ENCODE peak calls at places on chromosomes 5 and 9, in seven cellular contexts. Z is PC-9, L is GM23248, F is A673, Y is K562, G is mammary epithelial cell, A is hepatocyte. O is an unnamed sample.

GRCh38 chr9:2087500-2088313 is 72.6 kb downstream of the SMARCA2 start:
- DNase-seq in Z (no peak), L (peak; percentile 72), F (peak; percentile 75), Y (peak; percentile 37), G (peak; percentile 50), A (peak; percentile 33), O (peak; percentile 15)

GRCh38 chr5:169609716-169610115 is 26.1 kb downstream of the SPDL1 start:
- DNase-seq in Z (no peak), L (no peak), F (no peak), Y (no peak), G (no peak), A (no peak), O (no peak)

GRCh38 chr5:1330847-1331831 is 13.8 kb downstream of the CLPTM1L start:
- DNase-seq in Z (no peak), L (no peak), F (no peak), Y (no peak), G (no peak), A (no peak), O (no peak)

GRCh38 chr5:127011961-127012644 is 18.3 kb downstream of the MARCHF3 start:
- DNase-seq in Z (no peak), L (no peak), F (no peak), Y (no peak), G (no peak), A (no peak), O (no peak)

GRCh38 chr5:62298118-62298517 is 7.9 kb upstream of the KIF2A start:
- DNase-seq in Z (no peak), L (no peak), F (no peak), Y (no peak), G (no peak), A (no peak), O (no peak)

GRCh38 chr5:62354028-62354874 is 48.2 kb downstream of the KIF2A start:
- DNase-seq in Z (no peak), L (peak; percentile 81), F (peak; percentile 57), Y (peak; percentile 23), G (peak; percentile 40), A (peak; percentile 72), O (no peak)

GRCh38 chr5:68803881-68804319 is 289.9 kb upstream of the SLC30A5 start:
- DNase-seq in Z (no peak), L (no peak), F (peak; percentile 12), Y (no peak), G (no peak), A (no peak), O (no peak)

GRCh38 chr5:132259061-132259851 is 1.8 kb downstream of the PDLIM4 start:
- DNase-seq in Z (no peak), L (peak; percentile 98), F (no peak), Y (peak; percentile 62), G (peak; percentile 86), A (peak; percentile 86), O (no peak)

GRCh38 chr9:126688617-126689016 is 74.9 kb downstream of the LMX1B start:
- DNase-seq in Z (no peak), L (no peak), F (no peak), Y (no peak), G (no peak), A (no peak), O (no peak)

GRCh38 chr5:173602423-173602822 is 14.0 kb downstream of the BOD1 start:
- DNase-seq in Z (no peak), L (peak; percentile 61), F (no peak), Y (peak; percentile 24), G (no peak), A (peak; percentile 44), O (no peak)

GRCh38 chr9:72139233-72139632 is 10.0 kb upstream of the GDA start:
- DNase-seq in Z (peak; percentile 88), L (no peak), F (no peak), Y (no peak), G (no peak), A (no peak), O (no peak)

GRCh38 chr9:125650271-125650737 is 56.7 kb downstream of the MAPKAP1 start:
- DNase-seq in Z (no peak), L (peak; percentile 88), F (no peak), Y (no peak), G (peak; percentile 86), A (no peak), O (no peak)

GRCh38 chr5:61398440-61398839 is 66.4 kb downstream of the ZSWIM6 start:
- DNase-seq in Z (no peak), L (no peak), F (no peak), Y (no peak), G (no peak), A (no peak), O (no peak)

GRCh38 chr5:17763301-17763700 is 129.0 kb downstream of the TAF11L14 start:
- DNase-seq in Z (no peak), L (no peak), F (no peak), Y (no peak), G (peak; percentile 28), A (no peak), O (no peak)

GRCh38 chr5:172699423-172699822 is 58.4 kb downstream of the NEURL1B start:
- DNase-seq in Z (no peak), L (no peak), F (no peak), Y (no peak), G (no peak), A (no peak), O (no peak)

GRCh38 chr9:38227656-38228055 is 158.6 kb upstream of the SHB start:
- DNase-seq in Z (no peak), L (peak; percentile 45), F (peak; percentile 21), Y (no peak), G (no peak), A (peak; percentile 12), O (peak; percentile 59)
- TF ChIP-seq EZH2 in Z (no peak), L (no peak), F (no peak), Y (no peak), G (no peak), A (no peak), O (no peak)

DNA sequence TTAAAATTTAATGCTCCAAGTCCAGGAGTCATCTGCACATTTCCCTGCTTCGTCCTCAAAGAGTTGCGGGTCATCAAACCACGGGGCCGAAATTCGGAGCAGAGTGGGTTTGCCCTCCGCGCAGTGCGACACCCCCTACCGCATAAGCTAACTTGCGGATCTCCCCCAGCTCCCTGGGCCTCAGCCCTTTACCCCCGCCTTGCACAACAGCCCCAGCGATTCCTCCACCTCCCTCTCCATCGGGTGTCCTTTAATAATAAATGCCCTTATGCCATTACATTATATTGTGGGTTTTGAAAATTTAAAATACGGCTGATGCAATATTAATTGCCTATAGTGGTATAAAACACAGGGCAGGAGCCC is 3.9 kb downstream of the POU4F3 start:
- DNase-seq in Z (no peak), L (no peak), F (no peak), Y (no peak), G (no peak), A (no peak), O (no peak)
- TF ChIP-seq EZH2 in Z (no peak), L (no peak), F (no peak), Y (no peak), G (peak; percentile 65), A (no peak), O (no peak)

DNA sequence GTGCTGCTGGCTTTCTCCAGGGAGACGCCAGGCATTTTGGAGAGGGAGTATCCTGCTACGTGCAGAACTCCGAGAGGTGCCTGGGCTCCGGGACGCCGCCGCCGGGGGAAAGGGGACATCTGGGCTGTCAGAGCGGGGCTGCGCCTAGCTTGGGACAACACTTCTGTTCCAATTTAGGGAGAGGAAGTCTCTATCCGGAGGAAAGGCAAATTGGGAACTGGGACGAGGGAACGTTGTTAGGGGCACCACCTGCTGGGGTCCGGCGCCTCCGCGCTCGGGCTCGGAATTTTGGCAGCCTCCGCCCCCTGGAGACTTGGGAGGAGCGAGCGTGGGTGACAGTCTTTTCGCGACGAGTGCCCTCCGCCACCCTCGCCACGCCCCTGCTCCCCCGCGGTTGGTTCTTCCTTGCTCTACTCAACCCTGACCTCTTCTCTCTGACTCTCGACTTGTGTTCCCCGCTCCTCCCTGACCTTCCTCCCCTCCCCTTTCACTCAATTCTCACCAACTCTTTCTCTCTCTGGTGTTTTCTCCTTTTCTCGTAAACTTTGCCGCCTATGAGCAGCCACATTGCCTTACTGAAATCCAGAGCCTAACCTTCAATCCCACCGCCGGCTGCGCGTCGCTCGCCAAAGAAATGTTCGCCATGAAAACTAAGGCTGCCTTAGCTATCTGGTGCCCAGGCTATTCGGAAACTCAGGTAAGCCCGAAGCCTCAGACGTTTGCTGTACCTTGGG is 1.6 kb downstream of the TSLP start:
- DNase-seq in Z (no peak), L (peak; percentile 46), F (peak; percentile 85), Y (peak; percentile 77), G (peak; percentile 41), A (peak; percentile 20), O (no peak)
- TF ChIP-seq EZH2 in Z (no peak), L (no peak), F (no peak), Y (no peak), G (no peak), A (no peak), O (no peak)

DNA sequence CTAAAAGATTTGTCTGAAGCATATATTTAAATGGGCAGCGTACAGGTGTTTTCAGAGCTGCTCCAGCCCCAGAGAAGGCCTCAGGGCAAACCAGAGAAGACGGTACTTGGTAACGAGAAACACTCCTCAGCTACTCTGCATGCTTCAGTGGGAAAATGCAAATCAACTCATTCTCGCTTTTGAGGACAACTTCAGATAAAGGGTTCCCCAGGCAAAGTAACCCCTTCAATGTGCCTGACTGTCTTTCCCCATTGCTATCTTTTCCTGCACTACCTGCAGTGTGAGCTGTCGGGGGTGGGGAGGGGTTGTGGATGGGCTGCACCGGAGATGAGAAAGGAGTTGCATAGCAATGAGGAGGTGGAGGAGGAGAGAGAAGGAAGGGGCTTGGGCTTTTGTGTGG is 339.7 kb upstream of the CLINT1 start:
- DNase-seq in Z (no peak), L (no peak), F (no peak), Y (no peak), G (no peak), A (no peak), O (no peak)
- TF ChIP-seq EZH2 in Z (no peak), L (no peak), F (no peak), Y (no peak), G (no peak), A (no peak), O (no peak)

DNA sequence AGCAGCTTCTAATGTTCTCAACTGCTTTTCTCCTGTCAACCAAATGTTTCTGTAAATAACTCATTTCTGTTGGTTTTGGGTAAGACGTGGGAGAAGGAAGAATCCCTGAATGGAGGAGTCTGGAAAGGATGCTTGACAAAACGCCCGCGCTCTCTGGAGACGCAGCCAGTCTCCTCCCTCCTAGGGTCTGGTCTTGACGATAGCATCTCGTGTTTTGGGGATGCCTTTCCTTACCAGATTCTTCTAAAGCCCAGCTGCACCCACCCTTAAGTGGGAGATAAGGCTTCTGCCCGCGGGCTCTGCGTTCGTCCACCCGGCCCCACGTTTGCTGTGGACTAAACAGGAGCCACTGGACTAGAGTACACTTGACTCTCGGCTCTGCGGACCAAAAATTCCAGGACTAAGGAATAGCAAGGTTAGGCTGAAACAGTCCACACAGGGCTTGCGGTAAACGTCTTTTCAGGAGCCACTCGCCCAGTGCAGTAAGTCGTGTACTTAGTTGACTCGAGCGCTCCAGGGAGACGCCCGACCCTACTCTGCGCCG is 491 bp upstream of the CTSL start:
- DNase-seq in Z (no peak), L (peak; percentile 67), F (peak; percentile 41), Y (peak; percentile 41), G (no peak), A (peak; percentile 38), O (no peak)
- TF ChIP-seq EZH2 in Z (no peak), L (no peak), F (no peak), Y (no peak), G (no peak), A (no peak), O (no peak)

GRCh38 chr9:137296214-137297059 is 5.6 kb downstream of the NRARP start:
- DNase-seq in Z (no peak), L (no peak), F (no peak), Y (no peak), G (no peak), A (no peak), O (no peak)
- TF ChIP-seq EZH2 in Z (no peak), L (peak; percentile 80), F (no peak), Y (no peak), G (no peak), A (no peak), O (no peak)